ENCODE peak calls at places on chromosome 13, in six cellular contexts. N is neural crest cell; Z is epithelial cell of esophagus; E is CD4-positive, alpha-beta T cell; T is AG10803; C is natural killer cell. B is an unnamed sample.

GRCh38 chr13:60230593-60230992 is 66.9 kb upstream of the DIAPH3 start:
- DNase-seq in N (no peak), Z (peak), E (no peak), T (peak), C (no peak), B (no peak)

GRCh38 chr13:41916173-41916954 is 44.5 kb downstream of the VWA8 start:
- DNase-seq in N (no peak), Z (peak), E (no peak), T (peak), C (no peak), B (no peak)

GRCh38 chr13:28338202-28338601 is 156.7 kb downstream of the FLT1 start:
- DNase-seq in N (no peak), Z (no peak), E (no peak), T (no peak), C (no peak), B (no peak)

GRCh38 chr13:74191036-74191809 is 57.0 kb upstream of the KLF12 start:
- DNase-seq in N (no peak), Z (no peak), E (no peak), T (no peak), C (no peak), B (no peak)

GRCh38 chr13:32427852-32428580 is at the start of gene N4BP2L1:
- DNase-seq in N (no peak), Z (peak), E (peak), T (peak), C (peak), B (no peak)

GRCh38 chr13:109756778-109757177 is 29.6 kb downstream of the IRS2 start:
- DNase-seq in N (no peak), Z (no peak), E (no peak), T (peak), C (no peak), B (no peak)

GRCh38 chr13:39515231-39515630 is 87.8 kb downstream of the LHFPL6 start:
- DNase-seq in N (no peak), Z (no peak), E (no peak), T (no peak), C (no peak), B (no peak)

GRCh38 chr13:100673831-100674362 is 698 bp downstream of the TMTC4 start:
- DNase-seq in N (no peak), Z (peak), E (peak), T (peak), C (peak), B (no peak)

GRCh38 chr13:94228781-94229180 is 250.7 kb downstream of the DCT start:
- DNase-seq in N (no peak), Z (no peak), E (no peak), T (peak), C (no peak), B (no peak)

GRCh38 chr13:58434943-58435342 is 803.4 kb downstream of the PCDH17 start:
- DNase-seq in N (peak), Z (no peak), E (no peak), T (no peak), C (no peak), B (no peak)

GRCh38 chr13:109767023-109767422 is 19.4 kb downstream of the IRS2 start:
- DNase-seq in N (no peak), Z (no peak), E (no peak), T (no peak), C (no peak), B (no peak)

GRCh38 chr13:80030491-80030890 is 310.4 kb downstream of the SPRY2 start:
- DNase-seq in N (no peak), Z (peak), E (no peak), T (peak), C (no peak), B (no peak)

GRCh38 chr13:109211616-109212015 is 574.8 kb downstream of the IRS2 start:
- DNase-seq in N (peak), Z (peak), E (no peak), T (peak), C (no peak), B (no peak)

GRCh38 chr13:50400930-50401553 is 385.8 kb downstream of the KCNRG start:
- DNase-seq in N (no peak), Z (peak), E (no peak), T (peak), C (no peak), B (no peak)

GRCh38 chr13:42525035-42525504 is 48.9 kb upstream of the TNFSF11 start:
- DNase-seq in N (no peak), Z (peak), E (no peak), T (peak), C (no peak), B (no peak)

GRCh38 chr13:95477187-95477586 is 75.3 kb upstream of the CLDN10 start:
- DNase-seq in N (no peak), Z (no peak), E (no peak), T (no peak), C (no peak), B (no peak)

GRCh38 chr13:34114581-34114980 is 296.6 kb downstream of the RFC3 start:
- DNase-seq in N (no peak), Z (no peak), E (no peak), T (no peak), C (no peak), B (no peak)

GRCh38 chr13:106373304-106373988 is 162.0 kb downstream of the EFNB2 start:
- DNase-seq in N (no peak), Z (no peak), E (no peak), T (no peak), C (no peak), B (no peak)

GRCh38 chr13:47289578-47289977 is 392.7 kb upstream of the HTR2A start:
- DNase-seq in N (no peak), Z (peak), E (no peak), T (no peak), C (no peak), B (no peak)

GRCh38 chr13:72101768-72102400 is 234.9 kb upstream of the DACH1 start:
- DNase-seq in N (no peak), Z (no peak), E (no peak), T (no peak), C (no peak), B (no peak)

GRCh38 chr13:49502954-49503353 is 7.2 kb downstream of the PHF11 start:
- DNase-seq in N (no peak), Z (no peak), E (no peak), T (peak), C (no peak), B (no peak)

GRCh38 chr13:72199640-72200039 is 332.6 kb upstream of the DACH1 start:
- DNase-seq in N (no peak), Z (no peak), E (no peak), T (no peak), C (no peak), B (no peak)

GRCh38 chr13:51822106-51822840 is 18.3 kb upstream of the DHRS12 start:
- DNase-seq in N (no peak), Z (no peak), E (no peak), T (no peak), C (no peak), B (no peak)

GRCh38 chr13:83386609-83387008 is 495.7 kb downstream of the SLITRK1 start:
- DNase-seq in N (no peak), Z (no peak), E (no peak), T (no peak), C (no peak), B (no peak)

GRCh38 chr13:75258159-75258782 is 223.7 kb downstream of the TBC1D4 start:
- DNase-seq in N (no peak), Z (peak), E (no peak), T (peak), C (no peak), B (no peak)

GRCh38 chr13:114077938-114078335 is 54.5 kb downstream of the RASA3 start:
- DNase-seq in N (no peak), Z (no peak), E (no peak), T (peak), C (no peak), B (no peak)

GRCh38 chr13:80251403-80251802 is 89.5 kb downstream of the SPRY2 start:
- DNase-seq in N (no peak), Z (peak), E (no peak), T (peak), C (no peak), B (no peak)

GRCh38 chr13:79654520-79654919 is 173.6 kb downstream of the NDFIP2 start:
- DNase-seq in N (no peak), Z (peak), E (no peak), T (no peak), C (no peak), B (no peak)

GRCh38 chr13:113652404-113653263 is 5.4 kb downstream of the ATP4B start:
- DNase-seq in N (no peak), Z (no peak), E (no peak), T (no peak), C (peak), B (peak)

GRCh38 chr13:22114630-22115311 is 443.9 kb downstream of the FGF9 start:
- DNase-seq in N (no peak), Z (no peak), E (no peak), T (peak), C (no peak), B (no peak)

GRCh38 chr13:64471916-64472315 is 2758.2 kb downstream of the PCDH9 start:
- DNase-seq in N (no peak), Z (peak), E (no peak), T (peak), C (no peak), B (no peak)

GRCh38 chr13:109151696-109152095 is 522.3 kb downstream of the MYO16 start:
- DNase-seq in N (no peak), Z (peak), E (no peak), T (no peak), C (no peak), B (no peak)

GRCh38 chr13:31824705-31825512 is 85.6 kb downstream of the RXFP2 start:
- DNase-seq in N (no peak), Z (no peak), E (no peak), T (peak), C (no peak), B (no peak)

GRCh38 chr13:83498486-83499190 is 383.6 kb downstream of the SLITRK1 start:
- DNase-seq in N (no peak), Z (peak), E (no peak), T (peak), C (no peak), B (no peak)

GRCh38 chr13:20137875-20138274 is 23.0 kb downstream of the GJA3 start:
- DNase-seq in N (no peak), Z (no peak), E (no peak), T (no peak), C (no peak), B (no peak)

GRCh38 chr13:20131057-20131832 is 29.6 kb downstream of the GJA3 start:
- DNase-seq in N (no peak), Z (no peak), E (no peak), T (no peak), C (no peak), B (peak)

GRCh38 chr13:20132052-20132634 is 28.7 kb downstream of the GJA3 start:
- DNase-seq in N (no peak), Z (no peak), E (no peak), T (no peak), C (no peak), B (peak)

GRCh38 chr13:20136781-20137703 is 23.8 kb downstream of the GJA3 start:
- DNase-seq in N (peak), Z (peak), E (peak), T (no peak), C (no peak), B (peak)

DNA sequence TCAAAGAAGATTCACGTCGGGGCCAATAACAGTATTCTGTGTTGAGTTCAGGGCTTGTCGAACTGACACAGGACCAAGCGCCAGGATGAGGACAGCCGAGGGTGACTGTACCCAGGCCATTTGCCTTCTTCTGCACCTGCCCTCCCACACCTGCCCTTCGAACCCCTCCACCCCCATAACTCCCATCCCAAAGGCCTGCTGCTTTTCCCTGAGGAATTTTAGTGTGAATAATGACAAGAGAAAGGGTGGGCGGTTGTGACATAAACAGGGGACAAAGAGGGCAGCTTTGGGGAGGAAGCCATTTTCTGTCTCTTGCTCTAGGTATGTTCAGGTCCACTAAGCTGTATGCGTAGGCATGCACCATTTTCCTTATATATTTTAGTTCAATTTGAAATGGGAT is 26.1 kb downstream of the GJA3 start:
- DNase-seq in N (no peak), Z (no peak), E (no peak), T (no peak), C (no peak), B (no peak)
- TF ChIP-seq CTCF in N (no peak), Z (no peak), E (no peak), T (no peak), C (no peak), B (no peak)

DNA sequence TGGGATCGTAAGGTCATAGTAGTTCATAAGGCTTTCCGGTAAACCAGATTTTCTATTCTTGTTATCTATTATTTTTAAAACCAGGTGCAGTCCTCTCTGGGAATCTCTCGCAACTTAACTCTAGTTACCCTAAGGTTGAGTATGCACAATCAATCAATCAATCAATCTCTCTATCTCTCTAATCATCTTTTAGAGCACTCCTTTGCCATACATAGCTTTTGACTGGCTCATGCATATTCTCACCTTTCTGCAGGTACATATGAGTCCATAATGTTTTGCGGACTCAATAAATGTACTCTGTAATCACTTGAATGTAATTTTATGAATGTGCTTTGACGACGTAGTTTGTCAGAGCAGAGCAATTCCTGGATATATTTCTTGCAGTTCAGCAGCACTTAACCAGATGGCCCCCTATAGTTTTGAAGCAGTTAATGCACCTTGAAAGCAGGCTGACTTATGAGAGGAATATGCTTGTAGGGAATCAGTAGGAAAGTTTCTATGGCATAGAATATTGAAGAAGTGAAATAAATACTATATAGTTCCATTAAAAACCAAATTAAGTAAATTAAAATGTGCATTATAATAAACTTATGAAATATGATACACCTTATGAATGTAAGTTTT is 524.7 kb downstream of the GPC5 start:
- DNase-seq in N (no peak), Z (no peak), E (no peak), T (no peak), C (no peak), B (no peak)
- TF ChIP-seq CTCF in N (peak), Z (no peak), E (no peak), T (no peak), C (no peak), B (peak)

DNA sequence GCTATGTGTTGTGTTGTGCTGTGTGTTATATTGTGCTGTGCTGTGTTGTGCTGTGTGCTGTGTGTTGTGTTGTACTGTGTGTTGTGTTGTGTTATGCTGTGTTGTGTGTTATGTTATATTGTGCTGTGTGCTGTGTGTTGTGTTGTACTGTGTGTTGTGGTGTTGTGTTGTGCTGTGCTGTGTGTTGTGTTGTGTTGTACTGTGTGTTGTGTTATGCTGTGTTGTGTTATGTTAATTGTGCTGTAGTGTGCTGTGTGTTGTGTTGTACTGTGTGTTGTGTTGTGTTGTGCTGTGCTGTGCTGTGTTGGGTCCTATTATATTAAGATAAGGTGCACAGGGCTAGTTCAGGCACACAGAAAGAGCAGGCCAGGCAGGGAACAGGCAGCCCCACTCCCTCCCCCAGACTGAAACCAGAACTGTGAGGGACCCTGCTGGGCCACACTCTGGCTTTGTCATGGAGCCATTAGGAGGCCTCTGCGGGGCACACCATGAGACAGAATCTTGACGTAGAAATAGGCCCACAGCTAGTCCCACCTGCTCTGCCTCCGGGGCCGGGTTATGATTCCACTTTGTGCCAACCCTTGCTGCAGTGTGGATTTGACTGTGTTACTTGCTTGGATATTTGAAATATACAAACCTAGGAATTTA is 12.1 kb downstream of the SOX1 start:
- DNase-seq in N (no peak), Z (no peak), E (no peak), T (no peak), C (no peak), B (no peak)
- TF ChIP-seq CTCF in N (no peak), Z (no peak), E (no peak), T (no peak), C (no peak), B (no peak)

GRCh38 chr13:44967656-44968451 is 21.4 kb downstream of the NUFIP1 start:
- DNase-seq in N (no peak), Z (no peak), E (no peak), T (peak), C (no peak), B (no peak)
- TF ChIP-seq CTCF in N (peak), Z (peak), E (no peak), T (peak), C (no peak), B (peak)

GRCh38 chr13:98889419-98890079 is 88.3 kb downstream of the DOCK9 start:
- DNase-seq in N (no peak), Z (peak), E (no peak), T (no peak), C (no peak), B (no peak)

GRCh38 chr13:98890186-98890585 is 87.7 kb downstream of the DOCK9 start:
- DNase-seq in N (no peak), Z (peak), E (no peak), T (peak), C (no peak), B (no peak)

GRCh38 chr13:98890920-98891319 is 86.9 kb downstream of the DOCK9 start:
- DNase-seq in N (no peak), Z (no peak), E (no peak), T (no peak), C (no peak), B (no peak)

GRCh38 chr13:98888222-98888889 is 89.5 kb downstream of the DOCK9 start:
- DNase-seq in N (no peak), Z (no peak), E (no peak), T (no peak), C (no peak), B (no peak)

DNA sequence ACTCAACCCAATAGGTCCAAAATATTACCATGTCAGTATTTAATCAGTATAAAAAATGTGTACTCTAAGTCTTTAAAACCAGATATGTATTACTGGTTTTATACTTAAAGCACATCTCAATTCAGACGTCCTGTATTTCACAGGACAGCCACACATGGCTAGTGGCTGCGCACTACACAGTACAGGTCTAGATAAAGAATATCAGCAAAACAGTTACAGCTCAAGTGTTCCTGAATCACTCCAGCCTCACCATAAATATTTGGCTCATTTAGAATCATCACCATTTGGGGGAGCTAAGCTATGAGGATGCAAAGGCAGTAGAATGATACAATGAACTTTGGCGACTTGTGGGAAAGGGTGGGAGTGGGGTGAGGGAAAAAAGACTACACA is 89.0 kb downstream of the DOCK9 start:
- DNase-seq in N (no peak), Z (no peak), E (no peak), T (no peak), C (no peak), B (no peak)
- TF ChIP-seq CTCF in N (no peak), Z (no peak), E (no peak), T (no peak), C (no peak), B (no peak)

GRCh38 chr13:97848886-97849285 is 104.6 kb upstream of the IPO5 start:
- DNase-seq in N (no peak), Z (no peak), E (no peak), T (no peak), C (no peak), B (no peak)

GRCh38 chr13:97852181-97852874 is 101.1 kb upstream of the IPO5 start:
- DNase-seq in N (no peak), Z (no peak), E (no peak), T (no peak), C (no peak), B (no peak)

GRCh38 chr13:97851269-97851668 is 102.2 kb upstream of the IPO5 start:
- DNase-seq in N (no peak), Z (no peak), E (no peak), T (no peak), C (no peak), B (no peak)

GRCh38 chr13:97853550-97853949 is 99.9 kb upstream of the IPO5 start:
- DNase-seq in N (no peak), Z (peak), E (no peak), T (peak), C (no peak), B (no peak)

GRCh38 chr13:97849305-97849704 is 104.2 kb upstream of the IPO5 start:
- DNase-seq in N (no peak), Z (peak), E (no peak), T (peak), C (no peak), B (no peak)
- TF ChIP-seq CTCF in N (peak), Z (peak), E (no peak), T (peak), C (no peak), B (peak)

B was measured in type B pancreatic cell.